ENCODE peak calls at places on chromosomes 3 and 15, in eight cellular contexts. One of them, this sample, is unnamed.

GRCh38 chr15:85006655-85007054 is 25.0 kb downstream of the PDE8A start:
- DNase-seq in pons: no peak
- DNase-seq in stimulated activated CD8-positive, alpha-beta memory T cell treated with anti-CD3 and anti-CD28 coated beads, Interleukin-7, amount 100 ng/mL, for 1 hour: no peak
- DNase-seq in fibroblast of mammary gland: no peak
- DNase-seq in CD8-positive, alpha-beta memory T cell: no peak
- DNase-seq in iPS-NIHi11: no peak
- DNase-seq in iris pigment epithelial cell: no peak
- DNase-seq in T1000: no peak
- DNase-seq in this sample: no peak

GRCh38 chr15:58329781-58330467 is 101.9 kb upstream of the LIPC start:
- DNase-seq in stimulated activated CD8-positive, alpha-beta memory T cell treated with anti-CD3 and anti-CD28 coated beads, Interleukin-7, amount 100 ng/mL, for 1 hour: no peak
- DNase-seq in T1000: no peak
- DNase-seq in iPS-NIHi11: no peak
- DNase-seq in CD8-positive, alpha-beta memory T cell: no peak
- DNase-seq in iris pigment epithelial cell: no peak
- DNase-seq in pons: no peak
- DNase-seq in fibroblast of mammary gland: peak
- DNase-seq in this sample: no peak

GRCh38 chr3:22360977-22361376 is 610.0 kb upstream of the ZNF385D start:
- DNase-seq in CD8-positive, alpha-beta memory T cell: no peak
- DNase-seq in iris pigment epithelial cell: peak
- DNase-seq in fibroblast of mammary gland: peak
- DNase-seq in T1000: no peak
- DNase-seq in stimulated activated CD8-positive, alpha-beta memory T cell treated with anti-CD3 and anti-CD28 coated beads, Interleukin-7, amount 100 ng/mL, for 1 hour: no peak
- DNase-seq in pons: no peak
- DNase-seq in iPS-NIHi11: no peak
- DNase-seq in this sample: no peak

GRCh38 chr15:66721501-66721937 is 19.5 kb downstream of the SMAD6 start:
- DNase-seq in stimulated activated CD8-positive, alpha-beta memory T cell treated with anti-CD3 and anti-CD28 coated beads, Interleukin-7, amount 100 ng/mL, for 1 hour: no peak
- DNase-seq in CD8-positive, alpha-beta memory T cell: no peak
- DNase-seq in iPS-NIHi11: no peak
- DNase-seq in T1000: no peak
- DNase-seq in iris pigment epithelial cell: peak
- DNase-seq in fibroblast of mammary gland: peak
- DNase-seq in pons: no peak
- DNase-seq in this sample: no peak

GRCh38 chr3:25572919-25573385 is 91.8 kb downstream of the TOP2B start:
- DNase-seq in pons: no peak
- DNase-seq in fibroblast of mammary gland: peak
- DNase-seq in iPS-NIHi11: no peak
- DNase-seq in CD8-positive, alpha-beta memory T cell: no peak
- DNase-seq in T1000: peak
- DNase-seq in stimulated activated CD8-positive, alpha-beta memory T cell treated with anti-CD3 and anti-CD28 coated beads, Interleukin-7, amount 100 ng/mL, for 1 hour: no peak
- DNase-seq in iris pigment epithelial cell: peak
- DNase-seq in this sample: no peak

GRCh38 chr3:194034556-194035336 is 101.2 kb upstream of the HES1 start:
- DNase-seq in T1000: no peak
- DNase-seq in iris pigment epithelial cell: no peak
- DNase-seq in iPS-NIHi11: no peak
- DNase-seq in stimulated activated CD8-positive, alpha-beta memory T cell treated with anti-CD3 and anti-CD28 coated beads, Interleukin-7, amount 100 ng/mL, for 1 hour: no peak
- DNase-seq in CD8-positive, alpha-beta memory T cell: no peak
- DNase-seq in pons: no peak
- DNase-seq in fibroblast of mammary gland: no peak
- DNase-seq in this sample: no peak

GRCh38 chr15:45763170-45763869 is 128.5 kb downstream of the SQOR start:
- DNase-seq in stimulated activated CD8-positive, alpha-beta memory T cell treated with anti-CD3 and anti-CD28 coated beads, Interleukin-7, amount 100 ng/mL, for 1 hour: no peak
- DNase-seq in fibroblast of mammary gland: no peak
- DNase-seq in pons: no peak
- DNase-seq in T1000: no peak
- DNase-seq in iris pigment epithelial cell: no peak
- DNase-seq in CD8-positive, alpha-beta memory T cell: no peak
- DNase-seq in iPS-NIHi11: no peak
- DNase-seq in this sample: no peak

GRCh38 chr3:175338775-175339535 is 479.8 kb downstream of the NAALADL2 start:
- DNase-seq in T1000: no peak
- DNase-seq in CD8-positive, alpha-beta memory T cell: no peak
- DNase-seq in iris pigment epithelial cell: peak
- DNase-seq in stimulated activated CD8-positive, alpha-beta memory T cell treated with anti-CD3 and anti-CD28 coated beads, Interleukin-7, amount 100 ng/mL, for 1 hour: no peak
- DNase-seq in fibroblast of mammary gland: peak
- DNase-seq in iPS-NIHi11: no peak
- DNase-seq in pons: no peak
- DNase-seq in this sample: no peak

GRCh38 chr15:63353887-63354286 is 27.8 kb downstream of the CA12 start:
- DNase-seq in stimulated activated CD8-positive, alpha-beta memory T cell treated with anti-CD3 and anti-CD28 coated beads, Interleukin-7, amount 100 ng/mL, for 1 hour: no peak
- DNase-seq in CD8-positive, alpha-beta memory T cell: no peak
- DNase-seq in iPS-NIHi11: no peak
- DNase-seq in T1000: no peak
- DNase-seq in iris pigment epithelial cell: no peak
- DNase-seq in fibroblast of mammary gland: no peak
- DNase-seq in pons: no peak
- DNase-seq in this sample: no peak

GRCh38 chr3:189821251-189821650 is 190.1 kb downstream of the TP63 start:
- DNase-seq in iris pigment epithelial cell: no peak
- DNase-seq in fibroblast of mammary gland: no peak
- DNase-seq in stimulated activated CD8-positive, alpha-beta memory T cell treated with anti-CD3 and anti-CD28 coated beads, Interleukin-7, amount 100 ng/mL, for 1 hour: no peak
- DNase-seq in iPS-NIHi11: no peak
- DNase-seq in CD8-positive, alpha-beta memory T cell: no peak
- DNase-seq in T1000: no peak
- DNase-seq in pons: no peak
- DNase-seq in this sample: no peak

This sample was measured in endothelial cell.